ENCODE peak calls at places on chromosomes 1 and 21, in ten cellular contexts. One of them, this sample, is unnamed.

GRCh38 chr1:194865367-194865766 is 1679.0 kb upstream of the B3GALT2 start:
- DNase-seq in suprapubic skin: no peak
- DNase-seq in breast epithelium: no peak
- DNase-seq in uterus: no peak
- DNase-seq in IMR-90: peak
- DNase-seq in testis: no peak
- DNase-seq in thyroid gland: no peak
- DNase-seq in ovary: no peak
- DNase-seq in prostate gland: no peak
- DNase-seq in heart left ventricle: no peak
- DNase-seq in this sample: no peak

GRCh38 chr1:67053535-67053784 is 488 bp downstream of the SLC35D1 start:
- DNase-seq in testis: peak
- DNase-seq in ovary: peak
- DNase-seq in uterus: peak
- DNase-seq in suprapubic skin: peak
- DNase-seq in thyroid gland: peak
- DNase-seq in breast epithelium: peak
- DNase-seq in prostate gland: peak
- DNase-seq in IMR-90: no peak
- DNase-seq in heart left ventricle: peak
- DNase-seq in this sample: peak

GRCh38 chr1:74733616-74734484 is 898 bp downstream of the TYW3 start:
- DNase-seq in breast epithelium: no peak
- DNase-seq in ovary: no peak
- DNase-seq in heart left ventricle: peak
- DNase-seq in uterus: no peak
- DNase-seq in testis: peak
- DNase-seq in IMR-90: peak
- DNase-seq in suprapubic skin: no peak
- DNase-seq in thyroid gland: peak
- DNase-seq in prostate gland: peak
- DNase-seq in this sample: peak

GRCh38 chr1:1331068-1331965 is at the start of gene TAS1R3:
- DNase-seq in IMR-90: no peak
- DNase-seq in heart left ventricle: no peak
- DNase-seq in ovary: no peak
- DNase-seq in testis: no peak
- DNase-seq in suprapubic skin: no peak
- DNase-seq in thyroid gland: no peak
- DNase-seq in prostate gland: no peak
- DNase-seq in uterus: no peak
- DNase-seq in breast epithelium: no peak
- DNase-seq in this sample: no peak

GRCh38 chr1:110063781-110064180 is 6.7 kb downstream of the ALX3 start:
- DNase-seq in testis: no peak
- DNase-seq in ovary: no peak
- DNase-seq in prostate gland: no peak
- DNase-seq in heart left ventricle: no peak
- DNase-seq in breast epithelium: no peak
- DNase-seq in thyroid gland: no peak
- DNase-seq in uterus: no peak
- DNase-seq in IMR-90: no peak
- DNase-seq in suprapubic skin: no peak
- DNase-seq in this sample: no peak

GRCh38 chr1:87588445-87588844 is 259.8 kb downstream of the LMO4 start:
- DNase-seq in IMR-90: peak
- DNase-seq in prostate gland: no peak
- DNase-seq in heart left ventricle: no peak
- DNase-seq in suprapubic skin: no peak
- DNase-seq in breast epithelium: no peak
- DNase-seq in uterus: no peak
- DNase-seq in thyroid gland: no peak
- DNase-seq in ovary: no peak
- DNase-seq in testis: no peak
- DNase-seq in this sample: no peak

GRCh38 chr1:31010081-31010989 is 55.2 kb downstream of the PUM1 start:
- DNase-seq in heart left ventricle: no peak
- DNase-seq in suprapubic skin: no peak
- DNase-seq in prostate gland: no peak
- DNase-seq in breast epithelium: no peak
- DNase-seq in ovary: no peak
- DNase-seq in thyroid gland: no peak
- DNase-seq in uterus: no peak
- DNase-seq in IMR-90: peak
- DNase-seq in testis: no peak
- DNase-seq in this sample: no peak

GRCh38 chr1:158075078-158075477 is 81.6 kb downstream of the KIRREL1 start:
- DNase-seq in prostate gland: no peak
- DNase-seq in ovary: no peak
- DNase-seq in suprapubic skin: no peak
- DNase-seq in uterus: no peak
- DNase-seq in breast epithelium: no peak
- DNase-seq in IMR-90: no peak
- DNase-seq in testis: no peak
- DNase-seq in heart left ventricle: no peak
- DNase-seq in thyroid gland: peak
- DNase-seq in this sample: peak

GRCh38 chr21:45026833-45027232 is 47.5 kb upstream of the ADARB1 start:
- DNase-seq in suprapubic skin: no peak
- DNase-seq in ovary: no peak
- DNase-seq in heart left ventricle: no peak
- DNase-seq in testis: no peak
- DNase-seq in prostate gland: no peak
- DNase-seq in breast epithelium: no peak
- DNase-seq in IMR-90: no peak
- DNase-seq in thyroid gland: no peak
- DNase-seq in uterus: no peak
- DNase-seq in this sample: no peak

GRCh38 chr1:107076846-107077245 is 20.4 kb downstream of the PRMT6 start:
- DNase-seq in thyroid gland: no peak
- DNase-seq in uterus: no peak
- DNase-seq in breast epithelium: no peak
- DNase-seq in ovary: no peak
- DNase-seq in prostate gland: no peak
- DNase-seq in suprapubic skin: no peak
- DNase-seq in testis: no peak
- DNase-seq in heart left ventricle: no peak
- DNase-seq in IMR-90: peak
- DNase-seq in this sample: no peak

GRCh38 chr1:78958711-78959110 is 47.8 kb downstream of the ADGRL4 start:
- DNase-seq in testis: no peak
- DNase-seq in prostate gland: no peak
- DNase-seq in ovary: no peak
- DNase-seq in suprapubic skin: no peak
- DNase-seq in uterus: no peak
- DNase-seq in IMR-90: no peak
- DNase-seq in breast epithelium: no peak
- DNase-seq in thyroid gland: no peak
- DNase-seq in heart left ventricle: no peak
- DNase-seq in this sample: no peak

GRCh38 chr21:46442938-46443337 is 15.8 kb upstream of the DIP2A start:
- DNase-seq in IMR-90: no peak
- DNase-seq in uterus: no peak
- DNase-seq in suprapubic skin: no peak
- DNase-seq in ovary: no peak
- DNase-seq in testis: no peak
- DNase-seq in heart left ventricle: no peak
- DNase-seq in prostate gland: no peak
- DNase-seq in breast epithelium: no peak
- DNase-seq in thyroid gland: no peak
- DNase-seq in this sample: no peak

GRCh38 chr1:152190589-152190988 is 31.6 kb upstream of the RPTN start:
- DNase-seq in IMR-90: peak
- DNase-seq in breast epithelium: no peak
- DNase-seq in ovary: no peak
- DNase-seq in thyroid gland: no peak
- DNase-seq in testis: no peak
- DNase-seq in suprapubic skin: no peak
- DNase-seq in heart left ventricle: no peak
- DNase-seq in uterus: no peak
- DNase-seq in prostate gland: no peak
- DNase-seq in this sample: no peak

GRCh38 chr1:9691108-9691445 is 39.5 kb downstream of the PIK3CD start:
- DNase-seq in breast epithelium: no peak
- DNase-seq in IMR-90: peak
- DNase-seq in heart left ventricle: no peak
- DNase-seq in testis: no peak
- DNase-seq in prostate gland: no peak
- DNase-seq in thyroid gland: peak
- DNase-seq in uterus: no peak
- DNase-seq in suprapubic skin: no peak
- DNase-seq in ovary: no peak
- DNase-seq in this sample: no peak

GRCh38 chr1:228161866-228162265 is 3.7 kb upstream of the IBA57 start:
- DNase-seq in ovary: no peak
- DNase-seq in suprapubic skin: no peak
- DNase-seq in uterus: peak
- DNase-seq in breast epithelium: no peak
- DNase-seq in testis: no peak
- DNase-seq in IMR-90: no peak
- DNase-seq in heart left ventricle: no peak
- DNase-seq in thyroid gland: no peak
- DNase-seq in prostate gland: no peak
- DNase-seq in this sample: no peak
- H3K27ac ChIP-seq in ovary: no peak
- H3K27ac ChIP-seq in suprapubic skin: peak
- H3K27ac ChIP-seq in uterus: peak
- H3K27ac ChIP-seq in breast epithelium: peak
- H3K27ac ChIP-seq in testis: no peak
- H3K27ac ChIP-seq in IMR-90: no peak
- H3K27ac ChIP-seq in heart left ventricle: peak
- H3K27ac ChIP-seq in thyroid gland: peak
- H3K27ac ChIP-seq in prostate gland: no peak
- H3K27ac ChIP-seq in this sample: no peak

GRCh38 chr21:28937737-28938136 is 54.9 kb downstream of the LTN1 start:
- DNase-seq in breast epithelium: no peak
- DNase-seq in testis: no peak
- DNase-seq in prostate gland: no peak
- DNase-seq in IMR-90: no peak
- DNase-seq in suprapubic skin: no peak
- DNase-seq in ovary: no peak
- DNase-seq in heart left ventricle: no peak
- DNase-seq in thyroid gland: no peak
- DNase-seq in uterus: no peak
- DNase-seq in this sample: no peak

GRCh38 chr21:28932717-28933116 is 60.0 kb downstream of the LTN1 start:
- DNase-seq in IMR-90: no peak
- DNase-seq in uterus: no peak
- DNase-seq in breast epithelium: no peak
- DNase-seq in heart left ventricle: no peak
- DNase-seq in suprapubic skin: no peak
- DNase-seq in testis: no peak
- DNase-seq in thyroid gland: no peak
- DNase-seq in ovary: no peak
- DNase-seq in prostate gland: no peak
- DNase-seq in this sample: no peak

GRCh38 chr21:28938726-28939125 is 54.0 kb downstream of the LTN1 start:
- DNase-seq in prostate gland: no peak
- DNase-seq in suprapubic skin: no peak
- DNase-seq in breast epithelium: no peak
- DNase-seq in IMR-90: no peak
- DNase-seq in testis: no peak
- DNase-seq in ovary: no peak
- DNase-seq in uterus: no peak
- DNase-seq in thyroid gland: no peak
- DNase-seq in heart left ventricle: no peak
- DNase-seq in this sample: no peak

GRCh38 chr21:28936036-28936435 is 56.6 kb downstream of the LTN1 start:
- DNase-seq in testis: no peak
- DNase-seq in suprapubic skin: no peak
- DNase-seq in uterus: no peak
- DNase-seq in thyroid gland: no peak
- DNase-seq in prostate gland: no peak
- DNase-seq in heart left ventricle: no peak
- DNase-seq in ovary: no peak
- DNase-seq in breast epithelium: no peak
- DNase-seq in IMR-90: no peak
- DNase-seq in this sample: no peak

GRCh38 chr21:28936721-28937120 is 56.0 kb downstream of the LTN1 start:
- DNase-seq in ovary: no peak
- DNase-seq in suprapubic skin: no peak
- DNase-seq in uterus: no peak
- DNase-seq in thyroid gland: no peak
- DNase-seq in IMR-90: no peak
- DNase-seq in prostate gland: no peak
- DNase-seq in testis: no peak
- DNase-seq in heart left ventricle: no peak
- DNase-seq in breast epithelium: no peak
- DNase-seq in this sample: no peak
- TF ChIP-seq POLR2A in ovary: no peak
- TF ChIP-seq POLR2A in suprapubic skin: no peak
- TF ChIP-seq POLR2A in uterus: no peak
- TF ChIP-seq POLR2A in thyroid gland: no peak
- TF ChIP-seq POLR2A in IMR-90: no peak
- TF ChIP-seq POLR2A in prostate gland: no peak
- TF ChIP-seq POLR2A in testis: no peak
- TF ChIP-seq POLR2A in heart left ventricle: no peak
- TF ChIP-seq POLR2A in breast epithelium: no peak
- TF ChIP-seq POLR2A in this sample: no peak

DNA sequence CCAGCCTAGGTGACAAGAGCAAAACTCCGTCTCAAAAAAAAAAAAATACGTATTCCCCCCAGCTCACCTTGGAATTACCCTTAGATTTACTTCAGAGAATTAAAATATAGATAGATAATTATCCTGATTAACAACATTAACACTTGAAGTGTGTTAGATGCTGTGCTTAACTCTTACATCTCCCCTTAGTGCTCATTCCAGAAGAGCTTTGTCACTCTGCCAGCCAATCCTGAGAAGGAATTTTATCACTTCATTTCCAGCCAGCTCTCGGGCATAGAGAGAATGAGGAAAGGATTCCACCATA is 1.6 kb upstream of the SHC1 start:
- DNase-seq in heart left ventricle: no peak
- DNase-seq in breast epithelium: no peak
- DNase-seq in uterus: no peak
- DNase-seq in IMR-90: no peak
- DNase-seq in thyroid gland: no peak
- DNase-seq in suprapubic skin: no peak
- DNase-seq in ovary: no peak
- DNase-seq in testis: no peak
- DNase-seq in prostate gland: no peak
- DNase-seq in this sample: no peak
- H3K27ac ChIP-seq in heart left ventricle: peak
- H3K27ac ChIP-seq in breast epithelium: peak
- H3K27ac ChIP-seq in uterus: peak
- H3K27ac ChIP-seq in IMR-90: peak
- H3K27ac ChIP-seq in thyroid gland: peak
- H3K27ac ChIP-seq in suprapubic skin: peak
- H3K27ac ChIP-seq in ovary: peak
- H3K27ac ChIP-seq in testis: peak
- H3K27ac ChIP-seq in prostate gland: peak
- H3K27ac ChIP-seq in this sample: peak

DNA sequence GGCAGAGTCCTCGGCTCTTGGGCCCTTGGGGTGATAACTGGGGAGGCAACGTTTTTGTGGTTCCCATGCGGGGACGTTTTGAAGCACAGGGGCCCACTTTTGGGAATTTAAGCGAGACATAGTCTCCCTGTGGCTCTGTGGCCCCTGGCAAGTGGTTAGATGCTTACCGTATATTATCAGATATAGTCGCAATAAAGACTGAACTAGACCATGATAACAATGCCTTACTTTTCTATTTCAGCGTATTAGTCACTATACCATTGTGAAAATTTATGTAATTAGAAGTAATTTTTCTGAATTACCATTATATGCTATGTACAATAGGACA is 538 bp upstream of the RCAN1 start:
- DNase-seq in IMR-90: no peak
- DNase-seq in thyroid gland: no peak
- DNase-seq in prostate gland: no peak
- DNase-seq in heart left ventricle: no peak
- DNase-seq in breast epithelium: no peak
- DNase-seq in ovary: no peak
- DNase-seq in testis: no peak
- DNase-seq in suprapubic skin: no peak
- DNase-seq in uterus: no peak
- DNase-seq in this sample: no peak
- TF ChIP-seq POLR2A in IMR-90: no peak
- TF ChIP-seq POLR2A in thyroid gland: no peak
- TF ChIP-seq POLR2A in prostate gland: no peak
- TF ChIP-seq POLR2A in heart left ventricle: no peak
- TF ChIP-seq POLR2A in breast epithelium: no peak
- TF ChIP-seq POLR2A in ovary: no peak
- TF ChIP-seq POLR2A in testis: no peak
- TF ChIP-seq POLR2A in suprapubic skin: no peak
- TF ChIP-seq POLR2A in uterus: no peak
- TF ChIP-seq POLR2A in this sample: no peak